ENCODE peak calls at places on chromosome 5, in five cellular contexts. One of them, this sample, is unnamed.

GRCh38 chr5:89499787-89500186 is 616.8 kb upstream of the MEF2C start:
- DNase-seq in activated CD8-positive, alpha-beta memory T cell treated with anti-CD3 and anti-CD28 coated beads for 48 hours: no peak
- DNase-seq in A172: no peak
- DNase-seq in mammary epithelial cell: no peak
- DNase-seq in stimulated activated CD4-positive, alpha-beta T cell treated with anti-CD3 and anti-CD28 coated beads, Interleukin-15, amount 100 ng/mL, for 24 hours: no peak
- DNase-seq in this sample: no peak

GRCh38 chr5:79560774-79561524 is 47.0 kb upstream of the HOMER1 start:
- DNase-seq in activated CD8-positive, alpha-beta memory T cell treated with anti-CD3 and anti-CD28 coated beads for 48 hours: no peak
- DNase-seq in stimulated activated CD4-positive, alpha-beta T cell treated with anti-CD3 and anti-CD28 coated beads, Interleukin-15, amount 100 ng/mL, for 24 hours: peak
- DNase-seq in mammary epithelial cell: peak
- DNase-seq in A172: peak
- DNase-seq in this sample: no peak

GRCh38 chr5:122493091-122493775 is 181.2 kb downstream of the SNCAIP start:
- DNase-seq in stimulated activated CD4-positive, alpha-beta T cell treated with anti-CD3 and anti-CD28 coated beads, Interleukin-15, amount 100 ng/mL, for 24 hours: no peak
- DNase-seq in mammary epithelial cell: no peak
- DNase-seq in A172: peak
- DNase-seq in activated CD8-positive, alpha-beta memory T cell treated with anti-CD3 and anti-CD28 coated beads for 48 hours: no peak
- DNase-seq in this sample: no peak

GRCh38 chr5:32753765-32754164 is 42.6 kb downstream of the NPR3 start:
- DNase-seq in A172: no peak
- DNase-seq in mammary epithelial cell: no peak
- DNase-seq in activated CD8-positive, alpha-beta memory T cell treated with anti-CD3 and anti-CD28 coated beads for 48 hours: no peak
- DNase-seq in stimulated activated CD4-positive, alpha-beta T cell treated with anti-CD3 and anti-CD28 coated beads, Interleukin-15, amount 100 ng/mL, for 24 hours: no peak
- DNase-seq in this sample: no peak

GRCh38 chr5:96637191-96637590 is 25.0 kb upstream of the CAST start:
- DNase-seq in mammary epithelial cell: no peak
- DNase-seq in A172: no peak
- DNase-seq in activated CD8-positive, alpha-beta memory T cell treated with anti-CD3 and anti-CD28 coated beads for 48 hours: no peak
- DNase-seq in stimulated activated CD4-positive, alpha-beta T cell treated with anti-CD3 and anti-CD28 coated beads, Interleukin-15, amount 100 ng/mL, for 24 hours: no peak
- DNase-seq in this sample: no peak

GRCh38 chr5:143275871-143276363 is 127.6 kb downstream of the NR3C1 start:
- DNase-seq in stimulated activated CD4-positive, alpha-beta T cell treated with anti-CD3 and anti-CD28 coated beads, Interleukin-15, amount 100 ng/mL, for 24 hours: no peak
- DNase-seq in A172: no peak
- DNase-seq in mammary epithelial cell: no peak
- DNase-seq in activated CD8-positive, alpha-beta memory T cell treated with anti-CD3 and anti-CD28 coated beads for 48 hours: no peak
- DNase-seq in this sample: no peak

GRCh38 chr5:138968601-138969000 is 93.5 kb upstream of the LRRTM2 start:
- DNase-seq in stimulated activated CD4-positive, alpha-beta T cell treated with anti-CD3 and anti-CD28 coated beads, Interleukin-15, amount 100 ng/mL, for 24 hours: no peak
- DNase-seq in mammary epithelial cell: no peak
- DNase-seq in activated CD8-positive, alpha-beta memory T cell treated with anti-CD3 and anti-CD28 coated beads for 48 hours: no peak
- DNase-seq in A172: no peak
- DNase-seq in this sample: no peak

GRCh38 chr5:96388186-96388585 is 44.9 kb downstream of the PCSK1 start:
- DNase-seq in A172: no peak
- DNase-seq in activated CD8-positive, alpha-beta memory T cell treated with anti-CD3 and anti-CD28 coated beads for 48 hours: no peak
- DNase-seq in stimulated activated CD4-positive, alpha-beta T cell treated with anti-CD3 and anti-CD28 coated beads, Interleukin-15, amount 100 ng/mL, for 24 hours: no peak
- DNase-seq in mammary epithelial cell: no peak
- DNase-seq in this sample: no peak

GRCh38 chr5:88889165-88890069 is 6.4 kb upstream of the MEF2C start:
- DNase-seq in mammary epithelial cell: no peak
- DNase-seq in A172: no peak
- DNase-seq in activated CD8-positive, alpha-beta memory T cell treated with anti-CD3 and anti-CD28 coated beads for 48 hours: no peak
- DNase-seq in stimulated activated CD4-positive, alpha-beta T cell treated with anti-CD3 and anti-CD28 coated beads, Interleukin-15, amount 100 ng/mL, for 24 hours: peak
- DNase-seq in this sample: no peak

This sample was measured in SK-N-MC.